ENCODE peak calls at places on chromosomes 11 and 22, in six cellular contexts. One of them, this sample, is unnamed.

GRCh38 chr11:72778535-72779494 is 15.0 kb downstream of the STARD10 start:
- DNase-seq in fibroblast of pulmonary artery: no peak
- DNase-seq in suprapubic skin: no peak
- DNase-seq in PC-3: no peak
- DNase-seq in BJ: no peak
- DNase-seq in cardiac fibroblast: no peak
- DNase-seq in this sample: no peak

GRCh38 chr11:70443043-70444030 is 45.0 kb downstream of the CTTN start:
- DNase-seq in fibroblast of pulmonary artery: no peak
- DNase-seq in suprapubic skin: no peak
- DNase-seq in PC-3: no peak
- DNase-seq in BJ: no peak
- DNase-seq in cardiac fibroblast: no peak
- DNase-seq in this sample: peak; percentile 51

GRCh38 chr11:73323464-73323863 is 15.4 kb downstream of the ARHGEF17 start:
- DNase-seq in fibroblast of pulmonary artery: peak; percentile 76
- DNase-seq in suprapubic skin: peak; percentile 87
- DNase-seq in PC-3: no peak
- DNase-seq in BJ: no peak
- DNase-seq in cardiac fibroblast: peak; percentile 65
- DNase-seq in this sample: peak; percentile 78

GRCh38 chr11:63560506-63561179 is 2.5 kb downstream of the PLAAT2 start:
- DNase-seq in fibroblast of pulmonary artery: no peak
- DNase-seq in suprapubic skin: no peak
- DNase-seq in PC-3: peak; percentile 93
- DNase-seq in BJ: no peak
- DNase-seq in cardiac fibroblast: no peak
- DNase-seq in this sample: no peak

GRCh38 chr11:26201411-26201810 is 130.5 kb upstream of the ANO3 start:
- DNase-seq in fibroblast of pulmonary artery: peak; percentile 17
- DNase-seq in suprapubic skin: no peak
- DNase-seq in PC-3: peak; percentile 49
- DNase-seq in BJ: no peak
- DNase-seq in cardiac fibroblast: peak; percentile 70
- DNase-seq in this sample: no peak

GRCh38 chr11:108887436-108888238 is 222.8 kb downstream of the DDX10 start:
- DNase-seq in fibroblast of pulmonary artery: peak; percentile 50
- DNase-seq in suprapubic skin: no peak
- DNase-seq in PC-3: peak; percentile 15
- DNase-seq in BJ: peak; percentile 53
- DNase-seq in cardiac fibroblast: peak; percentile 74
- DNase-seq in this sample: no peak

GRCh38 chr11:26088391-26088790 is 243.5 kb upstream of the ANO3 start:
- DNase-seq in fibroblast of pulmonary artery: peak; percentile 28
- DNase-seq in suprapubic skin: no peak
- DNase-seq in PC-3: no peak
- DNase-seq in BJ: peak; percentile 59
- DNase-seq in cardiac fibroblast: peak; percentile 31
- DNase-seq in this sample: no peak

GRCh38 chr11:134436781-134437180 is 24.7 kb upstream of the B3GAT1 start:
- DNase-seq in fibroblast of pulmonary artery: no peak
- DNase-seq in suprapubic skin: no peak
- DNase-seq in PC-3: no peak
- DNase-seq in BJ: no peak
- DNase-seq in cardiac fibroblast: no peak
- DNase-seq in this sample: no peak

GRCh38 chr11:87460269-87460668 is 422.5 kb downstream of the TMEM135 start:
- DNase-seq in fibroblast of pulmonary artery: no peak
- DNase-seq in suprapubic skin: no peak
- DNase-seq in PC-3: no peak
- DNase-seq in BJ: no peak
- DNase-seq in cardiac fibroblast: no peak
- DNase-seq in this sample: no peak

GRCh38 chr11:30917859-30918478 is 331.8 kb upstream of the MPPED2 start:
- DNase-seq in fibroblast of pulmonary artery: peak; percentile 67
- DNase-seq in suprapubic skin: no peak
- DNase-seq in PC-3: peak; percentile 69
- DNase-seq in BJ: no peak
- DNase-seq in cardiac fibroblast: peak; percentile 69
- DNase-seq in this sample: no peak

GRCh38 chr11:7571640-7572000 is 57.8 kb downstream of the PPFIBP2 start:
- DNase-seq in fibroblast of pulmonary artery: peak; percentile 80
- DNase-seq in suprapubic skin: no peak
- DNase-seq in PC-3: peak; percentile 82
- DNase-seq in BJ: no peak
- DNase-seq in cardiac fibroblast: peak; percentile 75
- DNase-seq in this sample: peak; percentile 55

GRCh38 chr11:88152381-88152780 is 22.9 kb downstream of the RAB38 start:
- DNase-seq in fibroblast of pulmonary artery: no peak
- DNase-seq in suprapubic skin: no peak
- DNase-seq in PC-3: no peak
- DNase-seq in BJ: no peak
- DNase-seq in cardiac fibroblast: no peak
- DNase-seq in this sample: no peak

DNA sequence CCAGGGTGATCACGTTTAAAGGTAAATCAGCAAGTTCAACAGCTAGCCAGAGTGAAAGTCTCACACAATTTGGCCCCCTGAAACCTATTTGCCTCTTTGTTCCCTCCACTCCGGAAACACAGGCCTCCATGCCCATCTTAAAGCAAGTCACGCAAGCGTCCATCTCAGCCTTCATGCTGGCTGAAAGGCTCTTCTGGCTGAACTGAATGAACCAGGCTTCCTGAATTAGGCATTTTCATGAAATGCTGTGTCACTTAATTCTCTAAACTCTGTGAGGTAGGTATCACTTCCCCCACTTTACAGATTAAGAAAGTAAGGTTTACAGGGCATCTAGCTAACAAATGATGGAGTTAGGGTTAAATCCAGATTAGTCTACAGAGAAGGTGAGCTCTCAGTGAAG is 1.4 kb downstream of the SLC25A17 start:
- DNase-seq in fibroblast of pulmonary artery: no peak
- DNase-seq in suprapubic skin: no peak
- DNase-seq in PC-3: no peak
- DNase-seq in BJ: no peak
- DNase-seq in cardiac fibroblast: no peak
- DNase-seq in this sample: no peak
- H3K4me3 ChIP-seq in fibroblast of pulmonary artery: no peak overlapping the region
- H3K4me3 ChIP-seq in suprapubic skin: peak overlapping the region; percentile 90
- H3K4me3 ChIP-seq in PC-3: peak overlapping the region; percentile 94
- H3K4me3 ChIP-seq in BJ: no peak overlapping the region
- H3K4me3 ChIP-seq in cardiac fibroblast: no peak overlapping the region
- H3K4me3 ChIP-seq in this sample: no peak overlapping the region

GRCh38 chr11:76673164-76674142 is 2.9 kb upstream of the LRRC32 start:
- DNase-seq in fibroblast of pulmonary artery: no peak
- DNase-seq in suprapubic skin: no peak
- DNase-seq in PC-3: no peak
- DNase-seq in BJ: no peak
- DNase-seq in cardiac fibroblast: no peak
- DNase-seq in this sample: no peak

GRCh38 chr11:76671236-76671590 is 666 bp upstream of the LRRC32 start:
- DNase-seq in fibroblast of pulmonary artery: no peak
- DNase-seq in suprapubic skin: no peak
- DNase-seq in PC-3: no peak
- DNase-seq in BJ: no peak
- DNase-seq in cardiac fibroblast: no peak
- DNase-seq in this sample: no peak

GRCh38 chr11:76671626-76672309 is 1.2 kb upstream of the LRRC32 start:
- DNase-seq in fibroblast of pulmonary artery: no peak
- DNase-seq in suprapubic skin: no peak
- DNase-seq in PC-3: no peak
- DNase-seq in BJ: no peak
- DNase-seq in cardiac fibroblast: no peak
- DNase-seq in this sample: peak; percentile 7

GRCh38 chr11:76670475-76671235 is at the start of gene LRRC32:
- DNase-seq in fibroblast of pulmonary artery: no peak
- DNase-seq in suprapubic skin: peak; percentile 80
- DNase-seq in PC-3: no peak
- DNase-seq in BJ: no peak
- DNase-seq in cardiac fibroblast: peak; percentile 26
- DNase-seq in this sample: peak; percentile 63

DNA sequence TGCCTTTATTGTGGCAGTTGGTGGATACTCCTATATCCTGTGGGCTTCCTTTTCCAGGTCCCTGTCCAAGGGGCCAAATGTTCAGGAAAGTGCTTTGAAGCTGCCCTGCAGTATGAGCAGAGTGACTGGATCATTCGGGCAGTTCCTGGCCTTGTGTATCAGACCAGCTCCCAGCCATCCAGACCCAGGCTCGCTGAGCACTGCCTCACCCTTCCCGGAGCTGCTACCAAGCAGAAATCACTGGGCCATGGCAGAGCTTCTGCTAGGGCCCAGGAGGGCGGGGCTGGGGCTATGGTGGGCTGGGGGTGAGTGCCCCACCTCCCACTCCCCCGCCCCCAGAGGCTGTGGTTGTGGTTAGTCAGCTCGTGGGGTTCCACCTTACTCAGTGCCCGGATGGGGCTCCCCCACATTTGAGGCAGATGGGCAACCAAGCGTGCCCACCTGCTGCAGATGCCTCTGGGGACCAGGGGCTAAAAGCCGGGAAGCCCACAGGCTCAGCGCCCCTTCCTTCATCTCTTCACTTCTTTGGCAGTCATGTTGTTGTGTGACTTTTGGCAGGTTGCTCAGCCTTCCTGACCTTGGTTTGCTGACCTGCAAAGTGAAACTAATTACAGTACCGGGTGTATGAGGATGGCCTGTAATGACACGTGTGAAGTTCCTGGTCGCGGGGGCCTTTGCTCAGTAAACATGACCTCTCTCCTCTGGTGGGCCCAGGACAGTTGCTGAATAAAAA is 2.0 kb upstream of the LRRC32 start:
- DNase-seq in fibroblast of pulmonary artery: peak; percentile 27
- DNase-seq in suprapubic skin: no peak
- DNase-seq in PC-3: no peak
- DNase-seq in BJ: no peak
- DNase-seq in cardiac fibroblast: no peak
- DNase-seq in this sample: no peak
- H3K4me3 ChIP-seq in fibroblast of pulmonary artery: no peak overlapping the region
- H3K4me3 ChIP-seq in suprapubic skin: no peak overlapping the region
- H3K4me3 ChIP-seq in PC-3: no peak overlapping the region
- H3K4me3 ChIP-seq in BJ: no peak overlapping the region
- H3K4me3 ChIP-seq in cardiac fibroblast: no peak overlapping the region
- H3K4me3 ChIP-seq in this sample: no peak overlapping the region

DNA sequence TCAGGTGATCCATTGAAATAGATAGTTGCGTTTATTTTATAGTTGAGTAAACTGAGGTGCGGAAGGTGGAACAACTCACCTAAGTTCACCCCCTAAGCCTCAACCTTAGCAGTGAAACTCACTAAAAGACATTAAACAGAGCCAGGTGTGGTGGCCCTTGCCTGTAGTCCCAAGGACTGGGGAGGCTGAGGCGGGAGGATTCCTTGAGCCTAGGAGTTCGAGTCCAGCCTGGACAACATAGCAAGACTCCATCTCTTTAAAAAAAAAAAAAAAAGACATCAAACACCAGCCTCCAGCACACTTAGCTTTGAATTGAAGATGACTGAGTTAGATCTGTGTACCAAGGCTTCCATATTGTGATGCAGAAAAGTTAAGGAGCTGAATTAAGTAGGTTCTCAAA is 845 bp upstream of the RAB36 start:
- DNase-seq in fibroblast of pulmonary artery: no peak
- DNase-seq in suprapubic skin: no peak
- DNase-seq in PC-3: no peak
- DNase-seq in BJ: no peak
- DNase-seq in cardiac fibroblast: no peak
- DNase-seq in this sample: no peak
- H3K4me3 ChIP-seq in fibroblast of pulmonary artery: no peak overlapping the region
- H3K4me3 ChIP-seq in suprapubic skin: peak overlapping the region; percentile 43
- H3K4me3 ChIP-seq in PC-3: peak overlapping the region; percentile 65
- H3K4me3 ChIP-seq in BJ: no peak overlapping the region
- H3K4me3 ChIP-seq in cardiac fibroblast: no peak overlapping the region
- H3K4me3 ChIP-seq in this sample: no peak overlapping the region

DNA sequence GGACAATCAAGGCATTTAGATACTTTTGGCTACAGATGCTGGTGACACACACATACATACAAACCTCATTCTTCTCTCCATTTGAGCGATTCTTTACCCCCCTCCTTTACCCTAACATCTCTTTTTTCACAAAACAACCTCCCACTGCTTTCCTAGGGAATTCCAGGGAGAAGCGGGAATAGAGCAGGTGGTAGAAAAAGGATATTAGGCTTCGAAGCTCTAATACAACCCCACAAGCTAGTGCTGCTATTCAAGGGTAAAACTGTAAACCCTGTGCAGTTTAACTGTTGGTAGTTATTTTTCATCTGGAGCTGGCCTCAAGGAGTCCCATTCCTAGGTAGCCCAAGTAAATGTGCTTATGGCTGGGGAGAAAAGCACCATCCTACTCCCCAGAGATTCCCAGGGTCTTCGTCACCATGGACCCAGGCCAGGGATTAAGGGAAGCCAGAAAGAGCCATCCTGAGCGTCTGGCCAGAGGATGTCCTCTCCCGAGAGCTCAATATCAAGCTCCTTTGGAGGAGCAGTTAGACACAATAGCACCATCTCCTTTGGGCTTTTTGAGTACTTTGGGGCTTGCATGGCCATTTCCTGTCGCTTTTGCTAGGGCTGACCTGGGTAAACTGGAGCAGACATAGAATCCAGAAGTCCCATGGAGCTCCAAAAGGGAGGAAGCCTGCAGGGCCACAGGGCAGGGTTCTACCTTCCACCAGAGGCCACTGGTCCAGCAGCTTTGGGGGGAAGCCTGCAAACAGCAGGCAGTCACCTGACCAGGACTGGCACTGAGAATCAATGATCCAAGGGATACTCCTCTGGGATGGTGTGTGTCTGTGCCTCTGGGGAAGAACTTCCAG is 3.1 kb downstream of the MAML2 start:
- DNase-seq in fibroblast of pulmonary artery: peak; percentile 50
- DNase-seq in suprapubic skin: no peak
- DNase-seq in PC-3: no peak
- DNase-seq in BJ: no peak
- DNase-seq in cardiac fibroblast: peak; percentile 68
- DNase-seq in this sample: no peak
- H3K4me3 ChIP-seq in fibroblast of pulmonary artery: peak overlapping the region; percentile 72
- H3K4me3 ChIP-seq in suprapubic skin: peak overlapping the region; percentile 63
- H3K4me3 ChIP-seq in PC-3: peak overlapping the region; percentile 41
- H3K4me3 ChIP-seq in BJ: peak overlapping the region; percentile 74
- H3K4me3 ChIP-seq in cardiac fibroblast: peak overlapping the region; percentile 65
- H3K4me3 ChIP-seq in this sample: peak overlapping the region; percentile 70

GRCh38 chr11:270451-271208 is 7.6 kb upstream of the NLRP6 start:
- DNase-seq in fibroblast of pulmonary artery: no peak
- DNase-seq in suprapubic skin: no peak
- DNase-seq in PC-3: no peak
- DNase-seq in BJ: no peak
- DNase-seq in cardiac fibroblast: no peak
- DNase-seq in this sample: no peak
- H3K4me3 ChIP-seq in fibroblast of pulmonary artery: no peak overlapping the region
- H3K4me3 ChIP-seq in suprapubic skin: no peak overlapping the region
- H3K4me3 ChIP-seq in PC-3: no peak overlapping the region
- H3K4me3 ChIP-seq in BJ: no peak overlapping the region
- H3K4me3 ChIP-seq in cardiac fibroblast: no peak overlapping the region
- H3K4me3 ChIP-seq in this sample: no peak overlapping the region